ENCODE peak calls at places on chromosomes 2 and 18, in five cellular contexts. One of them, this sample, is unnamed.

GRCh38 chr18:50527636-50528307 is 32.1 kb upstream of the MAPK4 start:
- DNase-seq in effector memory CD4-positive, alpha-beta T cell: no peak
- DNase-seq in fibroblast of mammary gland: no peak
- DNase-seq in spleen: no peak
- DNase-seq in small intestine: no peak
- DNase-seq in this sample: no peak

GRCh38 chr2:230956827-230957755 is 32.0 kb upstream of the GPR55 start:
- DNase-seq in effector memory CD4-positive, alpha-beta T cell: no peak
- DNase-seq in fibroblast of mammary gland: peak; percentile 69
- DNase-seq in spleen: no peak
- DNase-seq in small intestine: peak; percentile 49
- DNase-seq in this sample: no peak

GRCh38 chr2:200411831-200412230 is 98.0 kb downstream of the KCTD18 start:
- DNase-seq in effector memory CD4-positive, alpha-beta T cell: no peak
- DNase-seq in fibroblast of mammary gland: peak; percentile 57
- DNase-seq in spleen: no peak
- DNase-seq in small intestine: no peak
- DNase-seq in this sample: no peak

GRCh38 chr2:202066850-202067249 is 6.2 kb upstream of the KIAA2012 start:
- DNase-seq in effector memory CD4-positive, alpha-beta T cell: no peak
- DNase-seq in fibroblast of mammary gland: no peak
- DNase-seq in spleen: no peak
- DNase-seq in small intestine: no peak
- DNase-seq in this sample: no peak

GRCh38 chr2:162177301-162177700 is 25.3 kb upstream of the GCG start:
- DNase-seq in effector memory CD4-positive, alpha-beta T cell: no peak
- DNase-seq in fibroblast of mammary gland: no peak
- DNase-seq in spleen: no peak
- DNase-seq in small intestine: no peak
- DNase-seq in this sample: no peak

GRCh38 chr2:127953128-127953718 is 67.5 kb upstream of the AMMECR1L start:
- DNase-seq in effector memory CD4-positive, alpha-beta T cell: no peak
- DNase-seq in fibroblast of mammary gland: peak; percentile 38
- DNase-seq in spleen: no peak
- DNase-seq in small intestine: peak; percentile 88
- DNase-seq in this sample: no peak

GRCh38 chr2:20217041-20217970 is 7.6 kb downstream of the SDC1 start:
- DNase-seq in effector memory CD4-positive, alpha-beta T cell: no peak
- DNase-seq in fibroblast of mammary gland: no peak
- DNase-seq in spleen: peak; percentile 72
- DNase-seq in small intestine: peak; percentile 67
- DNase-seq in this sample: no peak

GRCh38 chr18:75644871-75645270 is 217.4 kb upstream of the SMIM21 start:
- DNase-seq in effector memory CD4-positive, alpha-beta T cell: no peak
- DNase-seq in fibroblast of mammary gland: no peak
- DNase-seq in spleen: no peak
- DNase-seq in small intestine: no peak
- DNase-seq in this sample: no peak

GRCh38 chr2:193895226-193895625 is 1700.5 kb upstream of the TMEFF2 start:
- DNase-seq in effector memory CD4-positive, alpha-beta T cell: no peak
- DNase-seq in fibroblast of mammary gland: no peak
- DNase-seq in spleen: no peak
- DNase-seq in small intestine: no peak
- DNase-seq in this sample: no peak

GRCh38 chr2:112150447-112150846 is 12.3 kb downstream of the FBLN7 start:
- DNase-seq in effector memory CD4-positive, alpha-beta T cell: no peak
- DNase-seq in fibroblast of mammary gland: peak; percentile 97
- DNase-seq in spleen: no peak
- DNase-seq in small intestine: no peak
- DNase-seq in this sample: no peak

GRCh38 chr2:238107525-238108422 is 7.6 kb downstream of the ESPNL start:
- DNase-seq in effector memory CD4-positive, alpha-beta T cell: no peak
- DNase-seq in fibroblast of mammary gland: no peak
- DNase-seq in spleen: peak; percentile 90
- DNase-seq in small intestine: peak; percentile 92
- DNase-seq in this sample: no peak

GRCh38 chr2:32977228-32977758 is 30.5 kb downstream of the LTBP1 start:
- DNase-seq in effector memory CD4-positive, alpha-beta T cell: no peak
- DNase-seq in fibroblast of mammary gland: peak; percentile 63
- DNase-seq in spleen: no peak
- DNase-seq in small intestine: peak; percentile 94
- DNase-seq in this sample: no peak

GRCh38 chr18:23584019-23584970 is 2.0 kb downstream of the NPC1 start:
- DNase-seq in effector memory CD4-positive, alpha-beta T cell: no peak
- DNase-seq in fibroblast of mammary gland: no peak
- DNase-seq in spleen: no peak
- DNase-seq in small intestine: no peak
- DNase-seq in this sample: no peak

GRCh38 chr2:16026816-16027501 is 86.6 kb downstream of the MYCN start:
- DNase-seq in effector memory CD4-positive, alpha-beta T cell: no peak
- DNase-seq in fibroblast of mammary gland: no peak
- DNase-seq in spleen: no peak
- DNase-seq in small intestine: peak; percentile 36
- DNase-seq in this sample: no peak

GRCh38 chr18:23938046-23938756 is 76.4 kb upstream of the TTC39C start:
- DNase-seq in effector memory CD4-positive, alpha-beta T cell: no peak
- DNase-seq in fibroblast of mammary gland: no peak
- DNase-seq in spleen: no peak
- DNase-seq in small intestine: no peak
- DNase-seq in this sample: no peak

GRCh38 chr2:127702395-127703009 is 1.2 kb downstream of the SFT2D3 start:
- DNase-seq in effector memory CD4-positive, alpha-beta T cell: no peak
- DNase-seq in fibroblast of mammary gland: no peak
- DNase-seq in spleen: no peak
- DNase-seq in small intestine: no peak
- DNase-seq in this sample: no peak

GRCh38 chr2:152328013-152328412 is 7.0 kb upstream of the FMNL2 start:
- DNase-seq in effector memory CD4-positive, alpha-beta T cell: no peak
- DNase-seq in fibroblast of mammary gland: no peak
- DNase-seq in spleen: no peak
- DNase-seq in small intestine: no peak
- DNase-seq in this sample: no peak

GRCh38 chr2:30566675-30567074 is 119.6 kb downstream of the LCLAT1 start:
- DNase-seq in effector memory CD4-positive, alpha-beta T cell: no peak
- DNase-seq in fibroblast of mammary gland: peak; percentile 69
- DNase-seq in spleen: no peak
- DNase-seq in small intestine: no peak
- DNase-seq in this sample: no peak

GRCh38 chr2:144456680-144457079 is 63.2 kb downstream of the ZEB2 start:
- DNase-seq in effector memory CD4-positive, alpha-beta T cell: no peak
- DNase-seq in fibroblast of mammary gland: peak; percentile 97
- DNase-seq in spleen: no peak
- DNase-seq in small intestine: no peak
- DNase-seq in this sample: no peak

GRCh38 chr2:195613922-195614321 is 43.1 kb upstream of the SLC39A10 start:
- DNase-seq in effector memory CD4-positive, alpha-beta T cell: no peak
- DNase-seq in fibroblast of mammary gland: peak; percentile 86
- DNase-seq in spleen: no peak
- DNase-seq in small intestine: no peak
- DNase-seq in this sample: no peak

GRCh38 chr2:140506606-140507005 is 1624.2 kb downstream of the LRP1B start:
- DNase-seq in effector memory CD4-positive, alpha-beta T cell: no peak
- DNase-seq in fibroblast of mammary gland: peak; percentile 96
- DNase-seq in spleen: no peak
- DNase-seq in small intestine: no peak
- DNase-seq in this sample: no peak

GRCh38 chr2:239339726-239340654 is 60.8 kb downstream of the HDAC4 start:
- DNase-seq in effector memory CD4-positive, alpha-beta T cell: no peak
- DNase-seq in fibroblast of mammary gland: no peak
- DNase-seq in spleen: no peak
- DNase-seq in small intestine: no peak
- DNase-seq in this sample: no peak

GRCh38 chr2:218290316-218291261 is 1.7 kb downstream of the TMBIM1 start:
- DNase-seq in effector memory CD4-positive, alpha-beta T cell: peak; percentile 60
- DNase-seq in fibroblast of mammary gland: no peak
- DNase-seq in spleen: peak; percentile 92
- DNase-seq in small intestine: peak; percentile 44
- DNase-seq in this sample: peak; percentile 65

GRCh38 chr18:35369126-35369525 is 8.0 kb downstream of the ZNF396 start:
- DNase-seq in effector memory CD4-positive, alpha-beta T cell: no peak
- DNase-seq in fibroblast of mammary gland: no peak
- DNase-seq in spleen: no peak
- DNase-seq in small intestine: no peak
- DNase-seq in this sample: no peak

GRCh38 chr18:23636041-23636399 is 26.7 kb downstream of the ANKRD29 start:
- DNase-seq in effector memory CD4-positive, alpha-beta T cell: no peak
- DNase-seq in fibroblast of mammary gland: no peak
- DNase-seq in spleen: no peak
- DNase-seq in small intestine: peak; percentile 39
- DNase-seq in this sample: no peak

GRCh38 chr2:119283873-119284331 is 60.3 kb downstream of the STEAP3 start:
- DNase-seq in effector memory CD4-positive, alpha-beta T cell: no peak
- DNase-seq in fibroblast of mammary gland: peak; percentile 92
- DNase-seq in spleen: no peak
- DNase-seq in small intestine: no peak
- DNase-seq in this sample: no peak

GRCh38 chr2:240817496-240818292 is 2.3 kb downstream of the KIF1A start:
- DNase-seq in effector memory CD4-positive, alpha-beta T cell: no peak
- DNase-seq in fibroblast of mammary gland: no peak
- DNase-seq in spleen: peak; percentile 62
- DNase-seq in small intestine: no peak
- DNase-seq in this sample: no peak

GRCh38 chr2:240818543-240819403 is 1.2 kb downstream of the KIF1A start:
- DNase-seq in effector memory CD4-positive, alpha-beta T cell: no peak
- DNase-seq in fibroblast of mammary gland: no peak
- DNase-seq in spleen: peak; percentile 67
- DNase-seq in small intestine: no peak
- DNase-seq in this sample: no peak

GRCh38 chr2:240816584-240817495 is 3.2 kb downstream of the KIF1A start:
- DNase-seq in effector memory CD4-positive, alpha-beta T cell: no peak
- DNase-seq in fibroblast of mammary gland: no peak
- DNase-seq in spleen: peak; percentile 57
- DNase-seq in small intestine: no peak
- DNase-seq in this sample: no peak

GRCh38 chr2:240819404-240820013 is 510 bp downstream of the KIF1A start:
- DNase-seq in effector memory CD4-positive, alpha-beta T cell: no peak
- DNase-seq in fibroblast of mammary gland: no peak
- DNase-seq in spleen: no peak
- DNase-seq in small intestine: no peak
- DNase-seq in this sample: no peak

DNA sequence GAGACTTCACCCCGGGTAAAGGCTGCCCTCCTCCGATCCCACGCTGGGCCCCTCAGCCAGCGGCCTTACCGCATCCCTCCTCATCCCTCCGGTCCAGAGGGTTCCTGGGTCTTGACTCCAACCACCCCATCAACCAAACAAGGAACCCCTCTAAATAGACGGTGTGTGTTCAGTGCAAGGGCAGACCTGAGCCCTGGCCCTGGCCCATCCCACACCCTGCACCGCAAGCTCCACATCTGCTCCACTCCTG is 1.8 kb downstream of the KIF1A start:
- DNase-seq in effector memory CD4-positive, alpha-beta T cell: no peak
- DNase-seq in fibroblast of mammary gland: no peak
- DNase-seq in spleen: peak; percentile 50
- DNase-seq in small intestine: no peak
- DNase-seq in this sample: no peak
- H3K4me3 ChIP-seq in effector memory CD4-positive, alpha-beta T cell: no peak overlapping the region
- H3K4me3 ChIP-seq in fibroblast of mammary gland: no peak overlapping the region
- H3K4me3 ChIP-seq in spleen: no peak overlapping the region
- H3K4me3 ChIP-seq in small intestine: no peak overlapping the region
- H3K4me3 ChIP-seq in this sample: no peak overlapping the region

GRCh38 chr2:60316381-60317028 is 236.9 kb downstream of the BCL11A start:
- DNase-seq in effector memory CD4-positive, alpha-beta T cell: no peak
- DNase-seq in fibroblast of mammary gland: no peak
- DNase-seq in spleen: no peak
- DNase-seq in small intestine: peak; percentile 71
- DNase-seq in this sample: no peak

GRCh38 chr2:60318544-60318943 is 234.9 kb downstream of the BCL11A start:
- DNase-seq in effector memory CD4-positive, alpha-beta T cell: no peak
- DNase-seq in fibroblast of mammary gland: no peak
- DNase-seq in spleen: no peak
- DNase-seq in small intestine: no peak
- DNase-seq in this sample: no peak

GRCh38 chr2:60319031-60319547 is 234.4 kb downstream of the BCL11A start:
- DNase-seq in effector memory CD4-positive, alpha-beta T cell: no peak
- DNase-seq in fibroblast of mammary gland: no peak
- DNase-seq in spleen: no peak
- DNase-seq in small intestine: no peak
- DNase-seq in this sample: no peak

GRCh38 chr2:60317029-60317386 is 236.4 kb downstream of the BCL11A start:
- DNase-seq in effector memory CD4-positive, alpha-beta T cell: no peak
- DNase-seq in fibroblast of mammary gland: no peak
- DNase-seq in spleen: no peak
- DNase-seq in small intestine: no peak
- DNase-seq in this sample: no peak

GRCh38 chr2:60317831-60318230 is 235.6 kb downstream of the BCL11A start:
- DNase-seq in effector memory CD4-positive, alpha-beta T cell: no peak
- DNase-seq in fibroblast of mammary gland: no peak
- DNase-seq in spleen: no peak
- DNase-seq in small intestine: no peak
- DNase-seq in this sample: no peak
- H3K4me3 ChIP-seq in effector memory CD4-positive, alpha-beta T cell: no peak overlapping the region
- H3K4me3 ChIP-seq in fibroblast of mammary gland: no peak overlapping the region
- H3K4me3 ChIP-seq in spleen: no peak overlapping the region
- H3K4me3 ChIP-seq in small intestine: no peak overlapping the region
- H3K4me3 ChIP-seq in this sample: no peak overlapping the region

GRCh38 chr2:85850451-85850850 is 38.3 kb downstream of the ST3GAL5 start:
- DNase-seq in effector memory CD4-positive, alpha-beta T cell: no peak
- DNase-seq in fibroblast of mammary gland: no peak
- DNase-seq in spleen: no peak
- DNase-seq in small intestine: no peak
- DNase-seq in this sample: no peak

GRCh38 chr2:85852979-85853498 is 35.8 kb downstream of the ST3GAL5 start:
- DNase-seq in effector memory CD4-positive, alpha-beta T cell: peak; percentile 64
- DNase-seq in fibroblast of mammary gland: peak; percentile 24
- DNase-seq in spleen: peak; percentile 93
- DNase-seq in small intestine: peak; percentile 56
- DNase-seq in this sample: peak; percentile 71

GRCh38 chr2:85851253-85851955 is 37.4 kb downstream of the ST3GAL5 start:
- DNase-seq in effector memory CD4-positive, alpha-beta T cell: no peak
- DNase-seq in fibroblast of mammary gland: peak; percentile 28
- DNase-seq in spleen: no peak
- DNase-seq in small intestine: no peak
- DNase-seq in this sample: no peak

GRCh38 chr2:85853499-85854165 is 35.2 kb downstream of the ST3GAL5 start:
- DNase-seq in effector memory CD4-positive, alpha-beta T cell: peak; percentile 20
- DNase-seq in fibroblast of mammary gland: no peak
- DNase-seq in spleen: no peak
- DNase-seq in small intestine: peak; percentile 33
- DNase-seq in this sample: peak; percentile 70

GRCh38 chr2:85852078-85852790 is 36.6 kb downstream of the ST3GAL5 start:
- DNase-seq in effector memory CD4-positive, alpha-beta T cell: no peak
- DNase-seq in fibroblast of mammary gland: no peak
- DNase-seq in spleen: no peak
- DNase-seq in small intestine: no peak
- DNase-seq in this sample: no peak
- H3K4me3 ChIP-seq in effector memory CD4-positive, alpha-beta T cell: peak overlapping the region; percentile 36
- H3K4me3 ChIP-seq in fibroblast of mammary gland: no peak overlapping the region
- H3K4me3 ChIP-seq in spleen: no peak overlapping the region
- H3K4me3 ChIP-seq in small intestine: peak overlapping the region; percentile 5
- H3K4me3 ChIP-seq in this sample: no peak overlapping the region

DNA sequence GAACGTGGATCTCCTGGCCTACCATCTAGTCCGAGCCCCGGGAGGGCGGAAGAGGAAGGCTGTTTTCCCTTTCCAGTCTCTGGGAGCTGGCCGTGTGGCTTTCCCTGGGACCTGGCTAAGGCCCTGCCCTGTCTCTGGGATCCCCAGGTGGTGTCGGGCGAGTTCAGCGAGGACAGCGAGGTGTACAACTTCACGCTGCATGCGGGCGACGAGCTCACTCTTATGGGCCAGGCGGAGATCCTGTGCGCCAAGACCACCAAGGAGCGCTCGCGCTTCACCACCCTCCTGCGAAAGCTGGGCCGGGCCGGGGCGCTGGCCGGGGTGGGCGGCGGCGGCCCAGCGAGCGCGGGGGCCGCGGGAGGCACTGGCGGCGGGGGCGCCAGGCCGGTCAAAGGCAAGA is 11.2 kb downstream of the GAREM2 start:
- DNase-seq in effector memory CD4-positive, alpha-beta T cell: no peak
- DNase-seq in fibroblast of mammary gland: no peak
- DNase-seq in spleen: no peak
- DNase-seq in small intestine: no peak
- DNase-seq in this sample: no peak
- H3K4me3 ChIP-seq in effector memory CD4-positive, alpha-beta T cell: peak overlapping the region; percentile 58
- H3K4me3 ChIP-seq in fibroblast of mammary gland: peak overlapping the region; percentile 40
- H3K4me3 ChIP-seq in spleen: no peak overlapping the region
- H3K4me3 ChIP-seq in small intestine: peak overlapping the region; percentile 58
- H3K4me3 ChIP-seq in this sample: no peak overlapping the region